ENCODE peak calls at places on chromosomes 2 and 18, in eight cellular contexts. W is lung; K is substantia nigra; D is Caco-2; L is retina; B is OCI-LY7; Y is activated T-cell treated with anti-CD3 and anti-CD28 coated beads, Interleukin-2, amount 50 U/mL, for 4 hours; M is ELR. J is an unnamed sample.

GRCh38 chr2:108614043-108614435 is 79.8 kb downstream of the LIMS1 start:
- DNase-seq in M (no peak), W (no peak), K (no peak), Y (no peak), L (no peak), B (no peak), D (no peak), J (no peak)

GRCh38 chr2:120878970-120879369 is 143.3 kb downstream of the GLI2 start:
- DNase-seq in D (no peak), M (no peak), K (no peak), B (no peak), Y (no peak), W (no peak), L (peak; percentile 64), J (no peak)

GRCh38 chr2:36322108-36322507 is 33.5 kb upstream of the CRIM1 start:
- DNase-seq in M (peak; percentile 56), D (peak; percentile 35), L (no peak), K (no peak), Y (no peak), B (no peak), W (no peak), J (peak; percentile 34)

GRCh38 chr18:34913837-34914755 is 127.1 kb upstream of the MAPRE2 start:
- DNase-seq in Y (no peak), B (no peak), W (no peak), L (no peak), M (peak; percentile 64), K (peak; percentile 9), D (peak; percentile 62), J (peak; percentile 11)

GRCh38 chr2:227161947-227162346 is 2.1 kb downstream of the COL4A4 start:
- DNase-seq in L (no peak), B (no peak), W (no peak), M (no peak), K (no peak), Y (no peak), D (no peak), J (no peak)

GRCh38 chr2:64380853-64381527 is 73.0 kb upstream of the LGALSL start:
- DNase-seq in Y (no peak), M (no peak), K (no peak), B (no peak), L (no peak), W (no peak), D (no peak), J (no peak)

GRCh38 chr2:241270531-241270930 is 44.9 kb downstream of the HDLBP start:
- DNase-seq in D (no peak), M (no peak), W (no peak), B (no peak), K (no peak), Y (no peak), L (no peak), J (no peak)

GRCh38 chr2:134527398-134527797 is 191.4 kb downstream of the TMEM163 start:
- DNase-seq in W (no peak), Y (no peak), K (no peak), B (no peak), L (no peak), D (no peak), M (peak; percentile 15), J (no peak)

GRCh38 chr2:86453838-86454237 is 12.7 kb downstream of the KDM3A start:
- DNase-seq in K (no peak), M (peak; percentile 59), W (peak; percentile 57), Y (no peak), L (no peak), B (no peak), D (no peak), J (no peak)

GRCh38 chr2:206457188-206457634 is 13.9 kb downstream of the ADAM23 start:
- DNase-seq in K (no peak), B (no peak), W (no peak), D (no peak), L (no peak), M (no peak), Y (no peak), J (no peak)